ENCODE peak calls at places on chromosomes 1 and 21, in nine cellular contexts. U is activated CD4-positive, alpha-beta T cell treated with anti-CD3 and anti-CD28 coated beads, Interleukin-2, amount 10 ng/mL, durations not matched to agents 7 days and 5 days; Z is AG04450; Y is GM10248; T is caudate nucleus; I is NCI-H524; O is CD8-positive, alpha-beta T cell; W is stimulated activated CD4-positive, alpha-beta T cell treated with anti-CD3 and anti-CD28 coated beads, Interleukin-2, amount 100 ng/mL, for 24 hours; C is amniotic epithelial cell. J is an unnamed sample.
A peak's percentile ranks its signal among the peaks of the same experiment; 100 is the strongest.

GRCh38 chr1:88272216-88272615 is 411.9 kb upstream of the PKN2 start:
- DNase-seq in U (no peak), W (no peak), C (no peak), Y (no peak), T (no peak), I (no peak), Z (no peak), O (no peak), J (no peak)

GRCh38 chr21:14875704-14876364 is 189.0 kb downstream of the NRIP1 start:
- DNase-seq in I (no peak), O (no peak), Y (peak; percentile 36), C (peak; percentile 51), T (no peak), U (no peak), Z (no peak), W (no peak), J (no peak)

GRCh38 chr1:205447457-205448415 is 8.1 kb downstream of the BLACAT1 start:
- DNase-seq in W (no peak), I (no peak), Z (no peak), T (no peak), C (no peak), Y (no peak), O (no peak), U (no peak), J (no peak)

GRCh38 chr1:5939268-5940060 is 52.8 kb downstream of the NPHP4 start:
- DNase-seq in I (no peak), C (no peak), U (no peak), Y (peak; percentile 8), T (no peak), O (no peak), W (no peak), Z (no peak), J (no peak)

GRCh38 chr1:27365372-27366112 is 1.2 kb downstream of the MAP3K6 start:
- DNase-seq in O (peak; percentile 78), W (peak; percentile 84), C (peak; percentile 82), T (peak; percentile 72), Z (peak; percentile 67), U (peak; percentile 81), Y (peak; percentile 94), I (peak; percentile 76), J (peak; percentile 87)

GRCh38 chr1:18055181-18055580 is 52.4 kb upstream of the IGSF21 start:
- DNase-seq in Z (no peak), Y (no peak), W (no peak), T (no peak), O (no peak), I (no peak), U (no peak), C (no peak), J (no peak)

GRCh38 chr1:105608713-105609112 is 1447.8 kb upstream of the PRMT6 start:
- DNase-seq in O (no peak), T (no peak), U (no peak), W (no peak), I (peak; percentile 16), Y (no peak), Z (no peak), C (no peak), J (no peak)

GRCh38 chr1:103513720-103514119 is 11.8 kb upstream of the RNPC3 start:
- DNase-seq in I (no peak), W (no peak), Z (no peak), O (no peak), U (no peak), Y (no peak), T (no peak), C (peak; percentile 54), J (no peak)

GRCh38 chr1:32224285-32224684 is 2.1 kb downstream of the EIF3I start:
- DNase-seq in Y (no peak), I (no peak), Z (no peak), C (no peak), U (no peak), O (no peak), T (no peak), W (no peak), J (no peak)

GRCh38 chr1:162873671-162874666 is 13.0 kb upstream of the CCDC190 start:
- DNase-seq in W (no peak), U (no peak), O (no peak), Y (no peak), Z (peak; percentile 43), C (peak; percentile 91), T (no peak), I (peak; percentile 6), J (no peak)

GRCh38 chr21:33769057-33769456 is 126.8 kb downstream of the ITSN1 start:
- DNase-seq in U (no peak), T (no peak), Z (no peak), Y (no peak), C (no peak), I (no peak), W (no peak), O (no peak), J (no peak)

GRCh38 chr1:39683591-39684312 is 7.5 kb downstream of the HPCAL4 start:
- DNase-seq in O (peak; percentile 43), U (peak; percentile 38), Z (no peak), C (no peak), I (no peak), T (no peak), Y (no peak), W (peak; percentile 36), J (no peak)

GRCh38 chr1:232586679-232587078 is 43.3 kb downstream of the SIPA1L2 start:
- DNase-seq in C (no peak), U (no peak), Z (no peak), O (no peak), Y (no peak), W (no peak), T (no peak), I (no peak), J (peak; percentile 52)

GRCh38 chr1:1946540-1946939 is 27.5 kb upstream of the TMEM52 start:
- DNase-seq in W (no peak), O (no peak), Z (no peak), T (no peak), U (no peak), I (no peak), C (no peak), Y (no peak), J (peak; percentile 52)